ENCODE peak calls at places on chromosomes 2 and 18, in five cellular contexts. T is mammary epithelial cell, Z is hepatocyte, R is WERI-Rb-1, U is brain microvascular endothelial cell. I is an unnamed sample.

GRCh38 chr2:177506998-177507397 is 114.4 kb downstream of the AGPS start:
- DNase-seq in T (no peak), Z (no peak), R (no peak), U (no peak), I (no peak)

GRCh38 chr18:49921278-49922037 is 108.1 kb upstream of the ACAA2 start:
- DNase-seq in T (no peak), Z (no peak), R (no peak), U (no peak), I (no peak)

GRCh38 chr2:224099846-224100643 is 61.0 kb upstream of the SERPINE2 start:
- DNase-seq in T (no peak), Z (no peak), R (no peak), U (no peak), I (no peak)

GRCh38 chr2:178510388-178510787 is 30.1 kb downstream of the PLEKHA3 start:
- DNase-seq in T (no peak), Z (no peak), R (no peak), U (no peak), I (no peak)

GRCh38 chr2:108169982-108170625 is 69.7 kb upstream of the SULT1C3 start:
- DNase-seq in T (peak; percentile 19), Z (peak; percentile 13), R (no peak), U (no peak), I (peak; percentile 46)

GRCh38 chr2:42142476-42143184 is 26.5 kb upstream of the EML4 start:
- DNase-seq in T (no peak), Z (peak; percentile 57), R (no peak), U (peak; percentile 40), I (no peak)

GRCh38 chr2:7083580-7084509 is 166.6 kb downstream of the RNF144A start:
- DNase-seq in T (peak; percentile 19), Z (peak; percentile 47), R (peak; percentile 53), U (peak; percentile 62), I (peak; percentile 12)

GRCh38 chr2:109537565-109538221 is 76.1 kb downstream of the SEPTIN10 start:
- DNase-seq in T (no peak), Z (peak; percentile 36), R (no peak), U (no peak), I (no peak)

GRCh38 chr2:184336688-184337087 is 261.6 kb upstream of the ZNF804A start:
- DNase-seq in T (no peak), Z (no peak), R (no peak), U (no peak), I (peak; percentile 16)

GRCh38 chr18:77123313-77124231 is 9.0 kb downstream of the MBP start:
- DNase-seq in T (no peak), Z (no peak), R (no peak), U (no peak), I (no peak)

GRCh38 chr2:173590278-173590811 is 235.7 kb downstream of the CDCA7 start:
- DNase-seq in T (peak; percentile 99), Z (peak; percentile 37), R (no peak), U (peak; percentile 95), I (peak; percentile 99)

GRCh38 chr2:47905454-47906260 is 641 bp downstream of the FBXO11 start:
- DNase-seq in T (no peak), Z (peak; percentile 84), R (peak; percentile 77), U (peak; percentile 35), I (no peak)

GRCh38 chr2:202592580-202592979 is 42.2 kb upstream of the FAM117B start:
- DNase-seq in T (no peak), Z (no peak), R (no peak), U (no peak), I (no peak)

GRCh38 chr2:105777071-105777482 is 32.4 kb downstream of the NCK2 start:
- DNase-seq in T (no peak), Z (no peak), R (no peak), U (no peak), I (no peak)

GRCh38 chr2:43136862-43137261 is 89.5 kb downstream of the ZFP36L2 start:
- DNase-seq in T (no peak), Z (peak; percentile 2), R (no peak), U (no peak), I (no peak)

GRCh38 chr2:10499911-10500521 is 51.9 kb upstream of the ODC1 start:
- DNase-seq in T (no peak), Z (no peak), R (no peak), U (no peak), I (no peak)

GRCh38 chr18:46097378-46097852 is 681 bp downstream of the ATP5F1A start:
- DNase-seq in T (no peak), Z (no peak), R (no peak), U (no peak), I (no peak)

GRCh38 chr2:222976521-222977076 is 75.4 kb upstream of the KCNE4 start:
- DNase-seq in T (no peak), Z (no peak), R (no peak), U (no peak), I (peak; percentile 50)

GRCh38 chr18:63292844-63293683 is 26.5 kb downstream of the BCL2 start:
- DNase-seq in T (no peak), Z (no peak), R (no peak), U (no peak), I (no peak)

GRCh38 chr2:239735131-239735828 is 289.9 kb downstream of the NDUFA10 start:
- DNase-seq in T (no peak), Z (no peak), R (peak; percentile 52), U (no peak), I (no peak)

GRCh38 chr18:26434887-26435286 is 113.5 kb downstream of the KCTD1 start:
- DNase-seq in T (no peak), Z (no peak), R (no peak), U (no peak), I (no peak)

GRCh38 chr2:216066255-216066654 is 15.4 kb downstream of the PECR start:
- DNase-seq in T (no peak), Z (no peak), R (no peak), U (peak; percentile 64), I (peak; percentile 19)

GRCh38 chr2:43201497-43201896 is 24.9 kb downstream of the ZFP36L2 start:
- DNase-seq in T (no peak), Z (no peak), R (no peak), U (no peak), I (no peak)

GRCh38 chr2:121502246-121502645 is 28.4 kb upstream of the RNU4ATAC start:
- DNase-seq in T (peak; percentile 84), Z (no peak), R (no peak), U (peak; percentile 88), I (peak; percentile 91)

GRCh38 chr2:8656811-8657210 is 25.0 kb upstream of the ID2 start:
- DNase-seq in T (no peak), Z (no peak), R (no peak), U (no peak), I (no peak)

GRCh38 chr2:75464348-75464946 is 96.3 kb downstream of the EVA1A start:
- DNase-seq in T (peak; percentile 12), Z (peak; percentile 37), R (no peak), U (peak; percentile 20), I (peak; percentile 43)

GRCh38 chr2:18106841-18107240 is 228.4 kb downstream of the KCNS3 start:
- DNase-seq in T (no peak), Z (no peak), R (no peak), U (no peak), I (no peak)

GRCh38 chr2:149050188-149050587 is 11.7 kb downstream of the LYPD6B start:
- DNase-seq in T (no peak), Z (no peak), R (no peak), U (no peak), I (no peak)

GRCh38 chr2:207166349-207167128 is 791 bp upstream of the KLF7 start:
- DNase-seq in T (peak; percentile 75), Z (peak; percentile 88), R (peak; percentile 79), U (peak; percentile 77), I (peak; percentile 54)

GRCh38 chr2:107108556-107108955 is 222.6 kb upstream of the ST6GAL2 start:
- DNase-seq in T (no peak), Z (no peak), R (no peak), U (peak; percentile 83), I (peak; percentile 15)

GRCh38 chr2:192254444-192254843 is 59.7 kb upstream of the TMEFF2 start:
- DNase-seq in T (no peak), Z (no peak), R (no peak), U (no peak), I (no peak)

GRCh38 chr2:224774735-224775134 is 58.6 kb upstream of the CCDC195 start:
- DNase-seq in T (no peak), Z (no peak), R (no peak), U (no peak), I (no peak)

GRCh38 chr2:105544591-105545377 is 145.9 kb upstream of the FHL2 start:
- DNase-seq in T (no peak), Z (no peak), R (no peak), U (no peak), I (no peak)

GRCh38 chr2:180015951-180016709 is 9.0 kb upstream of the CWC22 start:
- DNase-seq in T (peak; percentile 31), Z (no peak), R (no peak), U (peak; percentile 28), I (peak; percentile 86)

DNA sequence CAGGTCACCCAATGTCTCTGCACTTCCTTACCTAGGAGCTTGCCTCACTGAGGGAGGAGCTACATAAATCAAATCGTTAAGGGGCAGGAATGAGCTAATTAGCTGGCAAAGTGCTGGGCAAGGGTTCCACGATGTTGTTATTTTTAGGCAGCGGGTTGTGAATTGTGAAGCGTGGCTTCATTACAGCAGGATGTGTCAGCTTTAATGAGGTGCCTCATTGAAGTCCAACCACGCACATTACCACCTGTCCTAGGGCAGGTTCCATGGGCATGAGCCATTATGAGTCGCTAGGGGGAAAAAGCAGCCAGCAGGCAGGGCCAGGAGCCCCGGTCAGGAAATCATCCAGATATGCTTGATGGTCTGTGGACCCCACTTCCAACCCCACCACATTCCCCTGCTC is 127.0 kb upstream of the AGAP1 start:
- DNase-seq in T (no peak), Z (no peak), R (no peak), U (no peak), I (peak; percentile 41)
- H3K36me3 ChIP-seq in T (no peaks in the 10 kb centered on the region), Z (no peaks in the 10 kb centered on the region), R (no peaks in the 10 kb centered on the region), U (no peaks in the 10 kb centered on the region), I (no peaks in the 10 kb centered on the region)

GRCh38 chr2:68316091-68316490 is 3.7 kb downstream of the CNRIP1 start:
- DNase-seq in T (no peak), Z (no peak), R (no peak), U (no peak), I (no peak)
- TF ChIP-seq CTCF in T (no peak), Z (no peak), R (no peak), U (no peak), I (no peak)

DNA sequence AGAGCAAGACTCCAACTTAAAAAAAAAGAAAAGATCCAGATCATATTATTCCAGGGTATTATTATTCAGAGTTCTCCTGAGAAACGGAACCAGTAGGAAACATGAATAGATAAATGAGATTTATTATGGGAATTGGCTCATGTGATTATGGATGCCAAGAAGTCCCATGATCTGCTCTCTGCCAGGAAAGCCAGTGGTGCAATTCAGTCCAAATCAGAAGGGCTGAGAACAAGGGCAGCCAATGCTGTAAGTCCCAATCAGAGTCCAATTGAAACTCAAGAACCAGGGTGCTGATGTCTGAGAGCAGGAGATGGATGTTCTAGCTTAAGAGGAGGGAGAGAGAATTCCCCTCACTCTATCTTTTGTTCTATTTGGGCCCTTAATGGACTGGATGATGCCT is 7.8 kb downstream of the SCYGR2 start:
- DNase-seq in T (no peak), Z (no peak), R (no peak), U (no peak), I (no peak)
- H3K4me3 ChIP-seq in T (no peak overlapping the region), Z (no peak overlapping the region), R (no peak overlapping the region), U (no peak overlapping the region), I (no peak overlapping the region)

DNA sequence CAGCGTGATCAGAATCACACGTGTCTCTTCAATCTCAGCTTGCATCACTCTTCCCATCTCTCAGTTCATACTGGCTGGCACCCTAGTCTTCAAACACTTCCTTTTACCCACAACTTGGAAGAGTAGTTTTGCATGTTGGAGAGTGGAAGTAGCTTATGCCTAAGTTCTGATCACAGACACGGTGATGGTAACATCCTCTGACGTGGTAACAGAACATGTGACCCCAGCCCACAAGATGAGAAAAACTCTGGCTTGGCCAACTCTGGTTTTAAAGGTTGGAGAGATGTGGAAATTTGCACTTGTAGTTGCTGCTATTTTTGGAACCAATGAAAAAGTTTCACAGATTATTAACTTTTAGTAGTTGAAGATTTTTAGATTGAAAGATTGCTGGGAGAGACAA is 155.4 kb upstream of the SLC35G4 start:
- DNase-seq in T (no peak), Z (no peak), R (no peak), U (no peak), I (no peak)
- H3K36me3 ChIP-seq in T (no peaks in the 10 kb centered on the region), Z (no peaks in the 10 kb centered on the region), R (no peaks in the 10 kb centered on the region), U (no peaks in the 10 kb centered on the region), I (no peaks in the 10 kb centered on the region)